ENCODE peak calls at places on chromosomes 3 and 15, in four cellular contexts. One of them, this sample, is unnamed.

GRCh38 chr3:18499256-18499655 is 74.1 kb upstream of the SATB1 start:
- DNase-seq in A549: no peak
- DNase-seq in uterus: no peak
- DNase-seq in epithelial cell of proximal tubule: no peak
- DNase-seq in this sample: no peak

GRCh38 chr15:73632670-73633058 is 525 bp downstream of the NPTN start:
- DNase-seq in uterus: no peak
- DNase-seq in epithelial cell of proximal tubule: no peak
- DNase-seq in A549: no peak
- DNase-seq in this sample: no peak

GRCh38 chr3:143389388-143389787 is 269.8 kb downstream of the CHST2 start:
- DNase-seq in uterus: no peak
- DNase-seq in epithelial cell of proximal tubule: no peak
- DNase-seq in A549: no peak
- DNase-seq in this sample: no peak

GRCh38 chr3:25782938-25783660 is at the start of gene NGLY1:
- DNase-seq in A549: peak
- DNase-seq in epithelial cell of proximal tubule: no peak
- DNase-seq in uterus: peak
- DNase-seq in this sample: peak

GRCh38 chr3:45665101-45665572 is 24.1 kb upstream of the SACM1L start:
- DNase-seq in uterus: no peak
- DNase-seq in A549: peak
- DNase-seq in epithelial cell of proximal tubule: no peak
- DNase-seq in this sample: no peak

GRCh38 chr3:11563749-11564148 is 80.0 kb downstream of the VGLL4 start:
- DNase-seq in epithelial cell of proximal tubule: no peak
- DNase-seq in A549: no peak
- DNase-seq in uterus: peak
- DNase-seq in this sample: no peak

GRCh38 chr3:14143826-14144225 is 19.0 kb downstream of the TMEM43 start:
- DNase-seq in epithelial cell of proximal tubule: peak
- DNase-seq in uterus: peak
- DNase-seq in A549: peak
- DNase-seq in this sample: no peak

GRCh38 chr3:172519241-172519640 is 4.0 kb downstream of the TNFSF10 start:
- DNase-seq in uterus: no peak
- DNase-seq in A549: no peak
- DNase-seq in epithelial cell of proximal tubule: no peak
- DNase-seq in this sample: no peak

GRCh38 chr3:23735062-23735461 is 70.7 kb upstream of the UBE2E1 start:
- DNase-seq in epithelial cell of proximal tubule: no peak
- DNase-seq in uterus: no peak
- DNase-seq in A549: no peak
- DNase-seq in this sample: no peak

GRCh38 chr15:67839929-67840746 is at the start of gene RNU6-1:
- DNase-seq in uterus: peak
- DNase-seq in A549: peak
- DNase-seq in epithelial cell of proximal tubule: peak
- DNase-seq in this sample: peak

GRCh38 chr15:48975713-48976419 is 12.1 kb upstream of the SHC4 start:
- DNase-seq in A549: peak
- DNase-seq in epithelial cell of proximal tubule: no peak
- DNase-seq in uterus: peak
- DNase-seq in this sample: peak
- H3K4me3 ChIP-seq in A549: peak
- H3K4me3 ChIP-seq in epithelial cell of proximal tubule: peak
- H3K4me3 ChIP-seq in uterus: peak
- H3K4me3 ChIP-seq in this sample: peak

GRCh38 chr15:37055481-37055880 is 44.9 kb downstream of the MEIS2 start:
- DNase-seq in uterus: no peak
- DNase-seq in epithelial cell of proximal tubule: no peak
- DNase-seq in A549: no peak
- DNase-seq in this sample: no peak
- H3K4me3 ChIP-seq in uterus: no peak
- H3K4me3 ChIP-seq in epithelial cell of proximal tubule: no peak
- H3K4me3 ChIP-seq in A549: no peak
- H3K4me3 ChIP-seq in this sample: no peak

DNA sequence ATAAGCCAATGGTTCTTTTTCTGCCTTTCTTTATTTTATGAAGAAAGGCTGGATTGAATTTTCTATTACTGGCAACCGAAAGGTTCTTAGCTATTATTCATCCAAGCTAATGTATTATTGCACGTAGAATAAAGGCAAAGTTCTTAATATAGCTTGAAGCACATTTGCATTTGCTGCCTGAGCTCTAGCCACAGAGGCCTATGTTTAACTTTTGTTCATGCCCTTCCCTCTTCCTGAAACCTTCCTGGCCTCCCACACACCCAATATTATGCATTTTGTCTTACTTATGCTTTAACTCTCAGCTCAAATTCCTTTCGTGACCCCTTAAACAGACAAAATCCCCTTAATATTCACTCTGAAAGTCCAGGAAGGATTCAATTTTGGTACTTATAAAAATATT is 71.0 kb upstream of the ZNF280D start:
- DNase-seq in uterus: no peak
- DNase-seq in epithelial cell of proximal tubule: no peak
- DNase-seq in A549: no peak
- DNase-seq in this sample: no peak
- H3K4me3 ChIP-seq in uterus: no peak
- H3K4me3 ChIP-seq in epithelial cell of proximal tubule: no peak
- H3K4me3 ChIP-seq in A549: no peak
- H3K4me3 ChIP-seq in this sample: no peak

GRCh38 chr3:171459942-171460225 is 321 bp downstream of the TNIK start:
- DNase-seq in uterus: no peak
- DNase-seq in epithelial cell of proximal tubule: no peak
- DNase-seq in A549: no peak
- DNase-seq in this sample: no peak

GRCh38 chr3:171461087-171461917 is 1.1 kb upstream of the TNIK start:
- DNase-seq in uterus: no peak
- DNase-seq in epithelial cell of proximal tubule: no peak
- DNase-seq in A549: peak
- DNase-seq in this sample: no peak

GRCh38 chr3:171464462-171464861 is 4.3 kb upstream of the TNIK start:
- DNase-seq in A549: no peak
- DNase-seq in uterus: no peak
- DNase-seq in epithelial cell of proximal tubule: no peak
- DNase-seq in this sample: no peak

GRCh38 chr3:171460226-171461086 is at the start of gene TNIK:
- DNase-seq in uterus: peak
- DNase-seq in epithelial cell of proximal tubule: peak
- DNase-seq in A549: peak
- DNase-seq in this sample: peak

DNA sequence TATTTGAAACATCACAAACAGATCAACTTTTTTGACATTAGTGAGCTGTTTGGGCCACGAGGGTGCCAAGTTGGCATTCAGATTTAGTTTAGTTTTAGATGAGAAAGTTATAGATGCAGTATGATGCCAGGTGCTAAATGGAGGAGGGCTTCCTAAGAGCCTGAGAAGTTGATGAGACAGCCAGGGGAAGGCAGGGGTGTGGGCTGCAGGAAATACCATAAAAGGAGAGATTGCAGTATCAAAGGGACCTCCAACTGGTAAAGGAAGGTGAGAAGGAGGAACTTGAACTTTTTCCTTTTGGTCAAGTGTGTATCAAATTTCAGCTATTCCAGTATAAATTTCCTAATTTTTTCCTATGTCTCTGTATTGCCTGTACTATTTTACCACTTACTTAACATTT is 2.0 kb upstream of the TNIK start:
- DNase-seq in epithelial cell of proximal tubule: no peak
- DNase-seq in uterus: no peak
- DNase-seq in A549: no peak
- DNase-seq in this sample: no peak
- H3K4me3 ChIP-seq in epithelial cell of proximal tubule: no peak
- H3K4me3 ChIP-seq in uterus: no peak
- H3K4me3 ChIP-seq in A549: no peak
- H3K4me3 ChIP-seq in this sample: no peak

DNA sequence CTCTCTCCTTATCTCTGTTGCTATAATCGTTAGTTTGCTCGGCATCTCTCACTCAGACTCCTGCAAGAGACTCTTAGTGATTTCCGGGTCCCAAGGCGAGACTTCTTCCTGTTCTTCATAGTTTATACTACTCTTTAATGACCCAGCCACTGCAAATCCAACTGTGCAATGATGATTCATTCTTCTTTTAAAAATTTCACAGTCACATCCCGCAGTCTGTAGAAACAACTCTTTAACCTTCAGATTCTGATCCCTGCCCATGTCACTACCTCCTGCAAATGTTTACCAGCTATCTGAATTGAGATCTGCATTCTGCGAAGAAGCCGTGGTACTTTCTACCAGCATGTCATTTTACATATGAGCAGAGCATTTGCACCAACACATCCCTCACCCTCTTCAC is 2.8 kb upstream of the VGLL3 start:
- DNase-seq in uterus: no peak
- DNase-seq in epithelial cell of proximal tubule: no peak
- DNase-seq in A549: no peak
- DNase-seq in this sample: no peak
- H3K4me3 ChIP-seq in uterus: no peak
- H3K4me3 ChIP-seq in epithelial cell of proximal tubule: no peak
- H3K4me3 ChIP-seq in A549: peak
- H3K4me3 ChIP-seq in this sample: no peak

This sample was measured in ovary.